ENCODE peak calls at places on chromosomes 13 and 19, in ten cellular contexts. J, M, X, D, O, C, Q, R, G and K are unnamed samples.

GRCh38 chr19:43820098-43820860 is 6.8 kb upstream of the ZNF283 start:
- DNase-seq in X (no peak), O (peak), R (no peak), J (peak), D (no peak), M (no peak), Q (no peak), C (peak), G (peak), K (no peak)

GRCh38 chr13:102977471-102977870 is 88.7 kb downstream of the SLC10A2 start:
- DNase-seq in Q (no peak), O (no peak), X (no peak), C (no peak), M (no peak), J (no peak), R (no peak), D (no peak), G (peak), K (no peak)

GRCh38 chr13:36339600-36340155 is 6.5 kb downstream of the SPART start:
- DNase-seq in R (no peak), O (no peak), Q (no peak), G (no peak), J (no peak), M (no peak), C (no peak), D (no peak), X (no peak), K (no peak)

GRCh38 chr19:33052352-33052972 is 12.2 kb downstream of the RHPN2 start:
- DNase-seq in M (no peak), O (no peak), C (no peak), X (no peak), G (peak), R (no peak), D (no peak), Q (no peak), J (peak), K (no peak)

GRCh38 chr19:13639342-13639929 is 124.9 kb upstream of the MRI1 start:
- DNase-seq in G (no peak), M (no peak), C (no peak), Q (no peak), J (no peak), O (no peak), X (no peak), R (no peak), D (no peak), K (no peak)

GRCh38 chr13:96710166-96710866 is 284.0 kb downstream of the OXGR1 start:
- DNase-seq in M (no peak), O (no peak), G (no peak), R (no peak), D (no peak), J (no peak), X (no peak), C (no peak), Q (no peak), K (no peak)

GRCh38 chr13:33446821-33447481 is 161.4 kb upstream of the STARD13 start:
- DNase-seq in R (no peak), D (no peak), O (no peak), X (no peak), C (no peak), M (no peak), G (no peak), Q (peak), J (no peak), K (no peak)

GRCh38 chr19:56294557-56294956 is 20.1 kb downstream of the ZSCAN5A start:
- DNase-seq in M (no peak), G (peak), X (no peak), J (peak), C (no peak), D (no peak), R (peak), Q (no peak), O (no peak), K (no peak)

GRCh38 chr19:8367327-8368001 is 3.5 kb downstream of the ANGPTL4 start:
- DNase-seq in D (no peak), C (peak), M (no peak), G (peak), X (no peak), Q (peak), O (no peak), R (peak), J (peak), K (no peak)

GRCh38 chr19:38842439-38843174 is 7.2 kb downstream of the HNRNPL start:
- DNase-seq in O (peak), J (no peak), M (no peak), X (no peak), D (peak), Q (no peak), G (no peak), R (no peak), C (no peak), K (no peak)

GRCh38 chr13:42076309-42076713 is 27.9 kb downstream of the DGKH start:
- DNase-seq in C (no peak), X (no peak), R (no peak), G (peak), O (no peak), M (no peak), Q (no peak), D (no peak), J (peak), K (no peak)

GRCh38 chr19:13229246-13229645 is 79.0 kb downstream of the IER2 start:
- DNase-seq in Q (no peak), C (no peak), D (no peak), O (no peak), X (no peak), G (no peak), R (no peak), M (no peak), J (no peak), K (no peak)

GRCh38 chr19:1567116-1567847 is 843 bp downstream of the MEX3D start:
- DNase-seq in M (no peak), Q (no peak), J (no peak), R (no peak), O (no peak), D (no peak), G (no peak), X (no peak), C (peak), K (no peak)

GRCh38 chr19:3819989-3820388 is 33.8 kb upstream of the MATK start:
- DNase-seq in G (no peak), C (no peak), D (no peak), O (no peak), M (no peak), J (no peak), Q (no peak), X (no peak), R (no peak), K (no peak)

GRCh38 chr19:35013820-35014754 is 14.0 kb downstream of the GRAMD1A start:
- DNase-seq in M (peak), C (no peak), X (no peak), G (no peak), D (peak), R (no peak), Q (no peak), J (no peak), O (peak), K (no peak)

GRCh38 chr13:103671547-103671946 is 605.3 kb upstream of the SLC10A2 start:
- DNase-seq in D (no peak), O (no peak), R (no peak), G (no peak), Q (no peak), X (no peak), C (no peak), J (no peak), M (no peak), K (no peak)